ENCODE peak calls at places on chromosomes 16 and 17, in five cellular contexts. B, E, X, Z and N are unnamed samples.

GRCh38 chr17:80797741-80798594 is 193.7 kb upstream of the CHMP6 start:
- DNase-seq in Z (no peak), E (no peak), B (no peak), X (no peak), N (no peak)

GRCh38 chr17:34171245-34171818 is 83.8 kb upstream of the CCL2 start:
- DNase-seq in Z (peak), E (peak), B (peak), X (peak), N (peak)

GRCh38 chr17:55567240-55568216 is 56.3 kb upstream of the SMIM36 start:
- DNase-seq in E (no peak), X (no peak), B (no peak), Z (no peak), N (no peak)

GRCh38 chr17:21495281-21495680 is 119.1 kb downstream of the KCNJ12 start:
- DNase-seq in B (no peak), X (no peak), Z (no peak), E (no peak), N (no peak)

GRCh38 chr16:2482181-2483107 is 7.5 kb downstream of the TBC1D24 start:
- DNase-seq in Z (no peak), X (no peak), B (peak), E (no peak), N (peak)

GRCh38 chr17:18315498-18316360 is 636 bp downstream of the SMCR8 start:
- DNase-seq in E (no peak), X (no peak), Z (no peak), B (peak), N (no peak)

GRCh38 chr17:63911657-63912100 is 621 bp upstream of the CSHL1 start:
- DNase-seq in Z (peak), X (peak), B (peak), E (peak), N (peak)

GRCh38 chr16:83806721-83807120 is 1.1 kb upstream of the HSBP1 start:
- DNase-seq in E (no peak), X (no peak), B (no peak), Z (no peak), N (no peak)

GRCh38 chr16:27952811-27953210 is 110.7 kb downstream of the GSG1L start:
- DNase-seq in B (no peak), E (no peak), X (no peak), Z (no peak), N (no peak)

GRCh38 chr16:80210787-80211186 is 330.0 kb upstream of the DYNLRB2 start:
- DNase-seq in X (no peak), Z (no peak), E (no peak), B (no peak), N (no peak)

GRCh38 chr17:34703533-34703932 is 124.2 kb downstream of the TMEM132E start:
- DNase-seq in X (peak), E (peak), B (peak), Z (peak), N (peak)

GRCh38 chr17:29215717-29216116 is 30.9 kb upstream of the CRYBA1 start:
- DNase-seq in Z (no peak), B (peak), X (no peak), E (no peak), N (no peak)

GRCh38 chr17:30393491-30393890 is 14.8 kb downstream of the CPD start:
- DNase-seq in B (peak), X (no peak), E (no peak), Z (no peak), N (peak)

GRCh38 chr16:57540387-57540786 is 2.1 kb upstream of the ADGRG5 start:
- DNase-seq in E (no peak), B (no peak), X (peak), Z (peak), N (no peak)

GRCh38 chr17:6456321-6456720 is 12.1 kb downstream of the PIMREG start:
- DNase-seq in Z (no peak), E (no peak), B (no peak), X (no peak), N (no peak)

GRCh38 chr17:40322417-40323315 is 13.7 kb downstream of the RARA start:
- DNase-seq in X (no peak), Z (peak), B (peak), E (no peak), N (peak)

GRCh38 chr17:68491864-68492263 is 20.4 kb upstream of the PRKAR1A start:
- DNase-seq in X (no peak), E (no peak), Z (no peak), B (no peak), N (no peak)

GRCh38 chr16:88083582-88083981 is 132.3 kb downstream of the BANP start:
- DNase-seq in B (peak), X (no peak), Z (no peak), E (no peak), N (no peak)

GRCh38 chr16:15961557-15962205 is 12.3 kb downstream of the ABCC1 start:
- DNase-seq in Z (no peak), E (no peak), X (no peak), B (no peak), N (no peak)

GRCh38 chr16:87207965-87208364 is 109.2 kb downstream of the C16orf95 start:
- DNase-seq in X (no peak), B (no peak), Z (no peak), E (no peak), N (no peak)

GRCh38 chr17:927611-928461 is 51.7 kb downstream of the NXN start:
- DNase-seq in X (no peak), B (peak), E (no peak), Z (no peak), N (peak)

GRCh38 chr17:929547-929946 is 50.0 kb downstream of the NXN start:
- DNase-seq in E (no peak), B (no peak), X (no peak), Z (no peak), N (no peak)

GRCh38 chr17:930258-930657 is 49.3 kb downstream of the NXN start:
- DNase-seq in X (no peak), Z (no peak), E (no peak), B (no peak), N (no peak)

GRCh38 chr17:935485-935884 is 44.1 kb downstream of the NXN start:
- DNase-seq in E (no peak), X (no peak), B (no peak), Z (no peak), N (no peak)

DNA sequence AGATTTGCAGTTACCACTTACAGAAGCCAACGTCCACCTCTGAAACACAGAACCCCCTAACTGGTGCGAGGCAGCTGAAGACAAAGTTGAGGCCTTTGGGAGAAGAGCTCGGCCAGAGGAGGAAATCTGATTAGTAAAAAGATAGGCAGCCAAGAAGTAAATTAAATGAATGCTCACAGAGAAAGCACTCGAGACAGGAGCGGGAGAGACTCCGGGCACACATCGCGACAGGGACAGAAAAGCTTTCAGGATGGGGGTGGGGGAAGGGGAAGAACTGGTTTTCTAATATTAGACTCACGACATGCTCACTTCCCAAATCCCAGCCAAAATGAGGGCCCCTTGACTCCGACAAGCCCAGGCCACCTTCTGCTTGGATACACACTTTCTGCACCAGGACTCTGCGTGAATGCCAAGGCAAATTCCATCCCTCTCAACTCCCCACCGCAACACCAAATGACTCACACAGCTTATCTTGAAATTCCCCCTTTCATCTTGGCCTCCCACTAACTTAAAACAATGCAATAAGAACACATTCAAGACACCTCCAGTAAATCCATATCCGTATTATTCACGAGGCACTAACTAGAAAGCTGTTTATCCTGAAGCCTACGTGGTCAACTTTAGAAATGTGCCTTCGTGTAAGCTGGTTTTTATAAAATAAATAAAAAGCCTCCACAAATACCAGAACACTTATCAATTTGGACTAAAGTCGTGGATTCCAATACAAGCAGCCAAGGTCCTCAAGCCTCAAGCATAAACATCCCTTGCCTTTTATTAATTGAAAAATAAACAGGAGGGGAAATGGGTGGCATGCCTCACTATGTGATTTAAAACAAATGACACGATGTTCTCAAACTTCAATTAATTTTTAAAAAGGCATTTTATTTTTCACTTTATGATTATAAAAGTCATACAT is 46.1 kb downstream of the NXN start:
- DNase-seq in B (peak), X (no peak), Z (peak), E (no peak), N (peak)
- H4K8ac ChIP-seq in B (peak), X (no peak), Z (no peak), E (no peak), N (peak)

DNA sequence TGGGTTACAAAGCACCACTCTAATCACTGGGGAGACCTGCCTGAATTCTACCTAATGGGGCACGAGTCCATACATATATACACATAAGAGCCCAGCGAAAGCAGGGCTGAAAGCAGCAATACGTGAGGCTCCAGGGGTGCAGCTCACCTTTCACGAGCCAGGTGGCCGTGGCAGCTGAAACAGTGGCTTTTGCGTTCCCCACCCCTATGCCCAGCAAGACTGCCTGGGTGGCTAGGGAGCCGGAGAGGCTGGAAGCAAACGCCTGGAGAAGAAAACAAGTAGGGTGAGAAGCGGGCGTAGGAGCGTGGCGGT is 618 bp downstream of the RUSF1 start:
- DNase-seq in E (no peak), X (no peak), Z (no peak), B (no peak), N (no peak)
- H4K8ac ChIP-seq in E (no peak), X (peak), Z (no peak), B (peak), N (no peak)

GRCh38 chr16:67016681-67017450 is 12.1 kb upstream of the CBFB start:
- DNase-seq in B (no peak), E (no peak), Z (no peak), X (no peak), N (no peak)
- H4K8ac ChIP-seq in B (no peak), E (no peak), Z (no peak), X (no peak), N (no peak)

GRCh38 chr17:75396025-75396424 is 9.5 kb downstream of the GRB2 start:
- DNase-seq in B (no peak), E (no peak), X (no peak), Z (no peak), N (no peak)

GRCh38 chr17:75392559-75392958 is 12.9 kb downstream of the GRB2 start:
- DNase-seq in Z (no peak), X (no peak), B (no peak), E (no peak), N (no peak)

GRCh38 chr17:75396781-75397180 is 8.7 kb downstream of the GRB2 start:
- DNase-seq in E (no peak), B (no peak), X (no peak), Z (no peak), N (no peak)

GRCh38 chr17:75393523-75394331 is 11.8 kb downstream of the GRB2 start:
- DNase-seq in X (peak), B (peak), Z (peak), E (peak), N (peak)

GRCh38 chr17:75394332-75394918 is 11.1 kb downstream of the GRB2 start:
- DNase-seq in E (no peak), X (peak), Z (no peak), B (no peak), N (peak)
- H4K8ac ChIP-seq in E (no peak), X (peak), Z (no peak), B (peak), N (no peak)